ENCODE peak calls at places on chromosome 9, in ten cellular contexts. M, Y, X, J, W, H, D, P, N and S are unnamed samples.

GRCh38 chr9:77819672-77820071 is 171.6 kb upstream of the GNA14 start:
- DNase-seq in M (no peak), Y (no peak), X (peak), J (peak), W (no peak), H (no peak), D (no peak), P (no peak), N (peak), S (no peak)

GRCh38 chr9:123457586-123457985 is 101.6 kb downstream of the CRB2 start:
- DNase-seq in M (no peak), Y (no peak), X (no peak), J (no peak), W (no peak), H (no peak), D (no peak), P (peak), N (no peak), S (no peak)

GRCh38 chr9:89889865-89890264 is 285.1 kb downstream of the GADD45G start:
- DNase-seq in M (no peak), Y (no peak), X (no peak), J (no peak), W (no peak), H (no peak), D (no peak), P (no peak), N (no peak), S (no peak)

GRCh38 chr9:121485618-121486531 is 13.8 kb downstream of the GGTA1 start:
- DNase-seq in M (no peak), Y (no peak), X (no peak), J (no peak), W (no peak), H (no peak), D (no peak), P (no peak), N (no peak), S (no peak)

GRCh38 chr9:113220467-113221002 is 542 bp downstream of the FKBP15 start:
- DNase-seq in M (no peak), Y (no peak), X (no peak), J (no peak), W (no peak), H (no peak), D (no peak), P (no peak), N (no peak), S (no peak)

GRCh38 chr9:4443439-4443838 is 46.8 kb upstream of the SLC1A1 start:
- DNase-seq in M (no peak), Y (no peak), X (no peak), J (no peak), W (no peak), H (no peak), D (no peak), P (no peak), N (no peak), S (no peak)

GRCh38 chr9:120965344-120966004 is 38.9 kb upstream of the TRAF1 start:
- DNase-seq in M (no peak), Y (no peak), X (no peak), J (peak), W (no peak), H (no peak), D (no peak), P (peak), N (no peak), S (no peak)

GRCh38 chr9:114690308-114690707 is 8.3 kb upstream of the TEX48 start:
- DNase-seq in M (no peak), Y (peak), X (peak), J (no peak), W (no peak), H (no peak), D (no peak), P (no peak), N (no peak), S (no peak)

GRCh38 chr9:134168731-134169130 is 4.4 kb upstream of the RNU6ATAC start:
- DNase-seq in M (no peak), Y (no peak), X (peak), J (no peak), W (peak), H (no peak), D (no peak), P (no peak), N (no peak), S (no peak)
- TF ChIP-seq CTCF in M (no peak), Y (no peak), X (no peak), J (no peak), W (peak), H (no peak), D (no peak), P (peak), N (peak), S (no peak)

GRCh38 chr9:19946446-19947109 is 157.7 kb upstream of the SLC24A2 start:
- DNase-seq in M (no peak), Y (no peak), X (peak), J (peak), W (no peak), H (no peak), D (no peak), P (peak), N (peak), S (no peak)
- TF ChIP-seq CTCF in M (peak), Y (no peak), X (no peak), J (peak), W (peak), H (no peak), D (no peak), P (peak), N (peak), S (peak)

DNA sequence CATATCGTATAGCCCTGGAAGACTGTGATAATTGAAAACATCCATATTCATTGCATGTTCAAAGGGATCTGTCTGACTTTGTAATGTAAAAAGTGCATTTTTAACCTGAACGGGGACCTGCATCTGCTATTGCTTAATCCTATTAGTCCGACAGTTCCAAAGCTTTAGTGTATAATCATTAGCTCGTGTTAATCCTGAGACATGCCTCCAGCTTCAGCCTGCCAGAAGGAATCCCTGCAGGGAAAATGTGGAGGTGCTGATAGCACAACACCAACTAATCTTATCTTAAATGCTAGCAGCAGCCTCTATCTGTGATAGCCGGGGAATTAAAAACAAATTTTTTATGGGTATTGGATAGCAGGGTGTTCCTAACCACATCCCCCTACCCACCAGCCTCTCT is 495.2 kb downstream of the TLE4 start:
- DNase-seq in M (no peak), Y (no peak), X (no peak), J (no peak), W (no peak), H (no peak), D (no peak), P (peak), N (no peak), S (no peak)
- TF ChIP-seq CTCF in M (no peak), Y (no peak), X (no peak), J (no peak), W (no peak), H (no peak), D (no peak), P (no peak), N (no peak), S (no peak)

DNA sequence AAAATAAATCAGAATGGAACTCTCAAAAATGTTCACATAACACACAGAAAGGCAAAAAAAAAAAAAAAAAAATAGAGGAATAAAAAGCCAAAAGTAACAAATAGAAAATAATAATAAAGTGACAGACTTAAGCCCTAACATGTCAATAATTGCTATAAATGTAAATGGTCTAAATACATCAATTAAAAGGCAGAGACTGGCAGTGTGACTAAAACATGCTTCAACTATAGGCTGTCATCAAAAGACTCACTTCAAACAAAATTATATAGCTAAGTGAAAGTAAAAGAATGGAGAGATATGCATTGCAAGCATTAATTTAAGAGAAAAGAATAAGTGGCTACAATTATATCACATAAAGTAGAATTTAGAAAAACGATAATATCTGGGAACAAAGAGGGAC is 114.2 kb downstream of the PHF2 start:
- DNase-seq in M (no peak), Y (no peak), X (no peak), J (no peak), W (no peak), H (no peak), D (no peak), P (no peak), N (no peak), S (no peak)
- TF ChIP-seq CTCF in M (no peak), Y (no peak), X (no peak), J (no peak), W (no peak), H (no peak), D (no peak), P (no peak), N (no peak), S (no peak)

DNA sequence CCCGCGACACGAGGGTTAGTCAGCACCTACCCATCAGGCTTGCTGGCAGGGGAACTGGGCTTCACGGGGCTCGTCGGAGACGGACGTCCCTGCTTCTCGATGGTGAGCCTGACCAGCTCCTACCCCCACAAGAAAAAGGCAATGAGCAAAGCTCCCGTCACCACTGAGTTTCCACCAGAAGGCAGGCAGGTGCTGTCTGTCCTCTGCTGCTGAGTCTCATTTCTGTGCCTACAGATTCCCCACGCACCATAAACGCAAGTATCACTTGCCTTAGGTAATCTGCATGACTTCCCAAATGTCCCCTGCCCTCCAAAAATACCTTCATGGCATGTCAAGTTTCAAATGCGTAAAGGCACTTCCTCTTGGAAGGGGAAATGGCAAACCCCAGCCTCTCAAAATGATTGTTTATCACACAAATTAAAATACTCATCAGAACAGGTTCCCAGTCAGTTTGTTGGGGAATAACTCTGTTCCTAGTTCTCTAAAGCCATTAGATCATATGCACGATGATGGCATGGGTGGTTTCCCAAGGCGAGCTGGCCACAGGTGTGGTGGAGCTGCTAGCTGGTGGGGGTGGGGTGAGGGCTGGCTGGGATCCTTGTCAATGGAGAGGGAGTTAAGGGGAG is 85.0 kb downstream of the PRRT1B start:
- DNase-seq in M (no peak), Y (no peak), X (no peak), J (no peak), W (no peak), H (peak), D (peak), P (no peak), N (no peak), S (peak)
- TF ChIP-seq CTCF in M (no peak), Y (no peak), X (no peak), J (no peak), W (no peak), H (peak), D (no peak), P (no peak), N (no peak), S (peak)

DNA sequence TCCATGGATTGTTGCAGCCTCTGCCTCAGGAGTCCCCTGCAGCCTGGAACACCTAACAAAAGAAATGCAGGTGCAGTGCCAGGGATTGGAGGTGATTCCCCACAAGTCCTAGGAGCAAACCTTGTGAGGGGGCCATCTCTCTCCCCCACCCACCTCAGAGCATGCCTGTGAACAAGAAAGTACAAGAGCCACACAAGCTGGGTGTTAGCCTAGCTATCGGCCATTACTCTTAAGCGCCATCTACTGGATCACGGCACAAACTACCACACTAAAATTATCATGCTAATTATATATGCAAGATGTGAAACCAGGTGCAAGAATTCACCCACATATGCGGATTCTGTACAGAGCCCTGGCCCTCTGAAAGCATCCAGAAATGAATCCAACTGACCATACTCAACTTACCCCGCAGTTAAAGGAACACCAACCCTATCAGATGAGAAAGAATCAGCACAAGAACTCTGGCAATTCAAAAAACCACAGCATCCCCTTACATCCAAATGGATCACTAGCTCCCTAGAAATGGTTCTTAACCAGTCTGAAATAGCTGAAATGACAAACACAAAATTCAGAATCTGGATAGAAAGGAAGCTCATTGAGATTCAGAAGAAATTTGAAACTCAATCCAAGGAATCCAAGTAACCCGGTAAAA is 16.5 kb upstream of the PRSS3 start:
- DNase-seq in M (no peak), Y (peak), X (peak), J (peak), W (peak), H (peak), D (peak), P (peak), N (peak), S (peak)
- TF ChIP-seq CTCF in M (peak), Y (peak), X (peak), J (peak), W (peak), H (peak), D (peak), P (peak), N (peak), S (peak)

GRCh38 chr9:656918-657583 is 184.4 kb upstream of the DMRT1 start:
- DNase-seq in M (no peak), Y (no peak), X (no peak), J (no peak), W (no peak), H (no peak), D (no peak), P (no peak), N (no peak), S (no peak)
- TF ChIP-seq CTCF in M (no peak), Y (no peak), X (no peak), J (no peak), W (no peak), H (no peak), D (no peak), P (no peak), N (no peak), S (no peak)

DNA sequence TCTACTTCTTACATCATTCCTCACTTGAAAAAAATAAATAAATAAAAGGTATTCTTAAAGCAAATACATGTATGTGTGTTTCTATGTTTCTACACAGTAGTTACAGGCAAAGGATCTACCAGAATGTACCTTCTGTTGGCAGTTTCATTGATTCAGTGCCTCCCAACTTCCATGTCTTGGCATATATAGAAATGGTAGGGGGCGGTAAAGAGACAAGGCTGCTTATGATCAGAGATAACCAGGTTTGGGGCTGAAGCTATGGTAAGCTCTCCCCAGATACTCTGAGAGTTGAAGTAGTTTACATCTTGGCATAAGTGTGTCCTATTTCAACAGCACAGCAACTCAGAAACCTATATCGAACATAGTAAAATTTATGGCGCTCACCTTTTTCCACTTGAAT is 1075.4 kb upstream of the C9orf72 start:
- DNase-seq in M (no peak), Y (no peak), X (peak), J (no peak), W (no peak), H (no peak), D (no peak), P (no peak), N (no peak), S (no peak)
- TF ChIP-seq CTCF in M (no peak), Y (no peak), X (no peak), J (no peak), W (no peak), H (no peak), D (no peak), P (peak), N (no peak), S (no peak)

DNA sequence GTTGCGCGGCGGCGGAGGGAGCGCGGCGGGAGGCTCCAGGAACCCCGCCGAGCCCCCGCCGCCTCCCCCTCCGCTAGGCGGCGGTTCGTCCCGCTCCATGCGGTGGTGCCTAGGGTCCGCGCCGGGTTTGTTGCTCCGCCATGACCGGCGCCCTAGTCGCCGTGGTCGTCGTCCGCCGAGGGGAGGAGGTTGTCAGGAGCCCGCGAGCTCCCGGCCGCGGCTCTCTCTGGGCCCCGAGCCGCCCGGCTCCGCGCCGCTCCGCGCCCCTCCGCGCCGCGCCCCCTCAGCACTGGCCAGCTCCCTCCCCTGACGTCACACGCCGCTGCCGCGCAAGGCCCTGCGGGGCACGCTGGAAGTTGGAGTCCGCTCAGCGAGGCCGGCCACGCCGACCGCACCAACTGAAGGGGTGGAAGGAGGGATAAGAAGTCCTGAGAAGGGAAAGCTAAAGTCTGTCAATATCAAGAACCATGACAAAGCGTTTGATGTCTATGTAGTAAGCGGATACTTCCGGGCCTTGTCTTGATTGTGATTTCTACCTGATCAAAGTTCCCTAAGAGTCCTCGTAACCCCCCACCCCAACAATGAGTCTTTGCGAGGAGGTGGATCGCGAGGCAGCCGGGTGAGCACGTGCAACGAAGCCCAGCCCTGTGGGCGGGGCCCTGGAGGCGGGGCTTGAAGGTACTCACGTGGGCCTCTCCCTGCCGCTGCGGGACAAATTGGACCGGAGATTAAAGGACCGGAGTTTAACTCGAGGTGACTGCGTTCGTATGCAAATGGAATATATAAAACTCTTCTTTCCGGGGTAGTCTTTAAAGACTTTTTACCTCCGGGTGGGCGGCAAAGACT is at the start of gene NR6A1:
- DNase-seq in M (peak), Y (peak), X (peak), J (peak), W (peak), H (peak), D (peak), P (peak), N (peak), S (peak)
- TF ChIP-seq CTCF in M (peak), Y (peak), X (peak), J (no peak), W (peak), H (no peak), D (peak), P (peak), N (peak), S (peak)